ENCODE peak calls at places on chromosomes 3 and 15, in five cellular contexts. C, F, V, L and M are unnamed samples.

GRCh38 chr3:107710851-107711250 is 188.1 kb downstream of the BBX start:
- DNase-seq in F (peak), V (no peak), L (no peak), C (no peak), M (peak)

GRCh38 chr3:34683851-34684250 is 885.4 kb downstream of the PDCD6IP start:
- DNase-seq in C (peak), V (no peak), F (peak), L (peak), M (no peak)

GRCh38 chr3:58801541-58801940 is 135.0 kb upstream of the FAM3D start:
- DNase-seq in F (no peak), C (no peak), V (no peak), L (no peak), M (no peak)

GRCh38 chr3:28349397-28350000 is 875 bp upstream of the AZI2 start:
- DNase-seq in V (no peak), F (no peak), L (no peak), C (no peak), M (peak)

GRCh38 chr15:51319539-51319938 is 18.9 kb downstream of the CYP19A1 start:
- DNase-seq in C (no peak), L (no peak), V (no peak), F (no peak), M (no peak)

GRCh38 chr15:54481819-54482218 is 503.6 kb downstream of the UNC13C start:
- DNase-seq in C (no peak), V (no peak), L (no peak), F (no peak), M (no peak)

GRCh38 chr3:171704002-171704401 is 106.3 kb downstream of the PLD1 start:
- DNase-seq in F (peak), L (peak), C (no peak), V (no peak), M (peak)

GRCh38 chr3:37741644-37742043 is 120.0 kb upstream of the CTDSPL start:
- DNase-seq in L (no peak), F (no peak), C (no peak), V (peak), M (peak)

GRCh38 chr3:69500604-69501003 is 114.7 kb upstream of the FRMD4B start:
- DNase-seq in V (no peak), F (no peak), C (no peak), L (no peak), M (no peak)

GRCh38 chr3:31105438-31106077 is 211.1 kb upstream of the GADL1 start:
- DNase-seq in C (peak), L (peak), F (no peak), V (no peak), M (peak)

GRCh38 chr3:11658180-11658579 is 14.5 kb upstream of the VGLL4 start:
- DNase-seq in F (no peak), L (no peak), V (peak), C (no peak), M (no peak)